ENCODE peak calls at places on chromosome 6, in ten cellular contexts. G is choroid plexus epithelial cell; R is heart left ventricle; I is PC-3; U is transverse colon; S is CD4-positive, alpha-beta T cell; L is left ventricle myocardium inferior; F is GM20000; Y is NB4; Z is activated B cell treated with CpG ODN at 0.5 μM for 24 hours. V is an unnamed sample.

GRCh38 chr6:3650959-3651697 is 100.4 kb downstream of the PXDC1 start:
- DNase-seq in F (no peak), S (no peak), L (no peak), R (no peak), U (no peak), Z (no peak), Y (no peak), I (no peak), G (no peak), V (no peak)

GRCh38 chr6:81575446-81575845 is 177.0 kb downstream of the TENT5A start:
- DNase-seq in G (peak), Z (no peak), L (no peak), F (no peak), Y (no peak), U (no peak), S (no peak), I (no peak), R (no peak), V (no peak)

GRCh38 chr6:24495516-24495847 is 713 bp downstream of the ALDH5A1 start:
- DNase-seq in R (peak), I (peak), L (peak), G (peak), U (peak), S (peak), F (peak), Y (peak), Z (no peak), V (peak)

GRCh38 chr6:108798672-108799355 is 49.4 kb upstream of the ARMC2 start:
- DNase-seq in U (peak), G (peak), F (no peak), R (peak), Y (peak), L (peak), Z (no peak), I (no peak), S (peak), V (no peak)

GRCh38 chr6:46097381-46097780 is 32.4 kb upstream of the ENPP4 start:
- DNase-seq in S (no peak), Y (no peak), R (no peak), G (no peak), L (no peak), I (no peak), F (no peak), Z (no peak), U (no peak), V (no peak)

GRCh38 chr6:28982476-28983266 is 22.4 kb downstream of the ZNF311 start:
- DNase-seq in L (no peak), Z (no peak), R (no peak), Y (peak), F (no peak), U (no peak), I (peak), S (no peak), G (peak), V (no peak)

GRCh38 chr6:170286934-170287265 is 4.0 kb downstream of the DLL1 start:
- DNase-seq in F (no peak), R (no peak), L (no peak), Z (no peak), U (no peak), Y (peak), I (no peak), G (no peak), S (no peak), V (no peak)

GRCh38 chr6:158185729-158186456 is 17.7 kb downstream of the GTF2H5 start:
- DNase-seq in I (peak), U (no peak), Z (no peak), G (peak), R (no peak), S (no peak), Y (no peak), L (no peak), F (no peak), V (no peak)

GRCh38 chr6:142737368-142738060 is 207.5 kb downstream of the HIVEP2 start:
- DNase-seq in L (no peak), Y (no peak), I (no peak), F (no peak), G (peak), S (no peak), U (no peak), Z (no peak), R (no peak), V (no peak)

GRCh38 chr6:19408331-19408730 is 428.8 kb upstream of the ID4 start:
- DNase-seq in F (no peak), G (peak), Y (no peak), L (no peak), R (no peak), U (no peak), S (no peak), I (peak), Z (no peak), V (no peak)

GRCh38 chr6:42505377-42505702 is 53.6 kb upstream of the TRERF1 start:
- DNase-seq in G (peak), R (no peak), Y (no peak), U (no peak), L (no peak), F (no peak), I (peak), Z (no peak), S (no peak), V (no peak)

GRCh38 chr6:27241443-27241842 is 6.1 kb upstream of the PRSS16 start:
- DNase-seq in L (no peak), F (no peak), R (no peak), U (no peak), I (peak), Z (no peak), S (no peak), G (no peak), Y (no peak), V (no peak)

DNA sequence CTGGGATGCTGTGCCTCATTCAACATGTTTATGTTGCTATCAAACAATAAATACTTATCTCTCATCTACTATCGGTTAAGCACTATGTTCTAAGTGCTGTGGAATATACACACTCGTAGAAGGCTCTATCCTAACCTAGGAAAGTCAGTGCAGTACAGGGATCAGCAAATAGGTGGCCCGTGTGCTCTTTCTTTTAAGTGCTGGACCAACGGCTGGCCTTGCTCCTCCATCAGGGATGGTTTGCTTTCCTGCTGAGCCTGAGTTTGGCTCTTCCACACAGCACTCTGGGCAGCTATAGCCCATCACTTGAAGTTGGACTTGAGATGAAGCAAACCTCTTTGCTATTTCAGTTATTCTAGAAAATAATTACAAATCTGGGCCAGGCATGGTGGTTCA is 66.9 kb upstream of the KCNK16 start:
- DNase-seq in F (no peak), U (no peak), Y (no peak), G (peak), L (no peak), S (no peak), R (no peak), Z (no peak), I (no peak), V (no peak)
- TF ChIP-seq CTCF in F (peak), U (no peak), Y (peak), G (peak), L (peak), S (no peak), R (peak), Z (no peak), I (no peak), V (no peak)

GRCh38 chr6:139905404-139906052 is 531.1 kb upstream of the CITED2 start:
- DNase-seq in R (no peak), Z (no peak), U (no peak), F (no peak), S (no peak), G (peak), I (no peak), L (no peak), Y (peak), V (no peak)
- TF ChIP-seq CTCF in R (no peak), Z (no peak), U (no peak), F (no peak), S (no peak), G (no peak), I (no peak), L (no peak), Y (no peak), V (no peak)

DNA sequence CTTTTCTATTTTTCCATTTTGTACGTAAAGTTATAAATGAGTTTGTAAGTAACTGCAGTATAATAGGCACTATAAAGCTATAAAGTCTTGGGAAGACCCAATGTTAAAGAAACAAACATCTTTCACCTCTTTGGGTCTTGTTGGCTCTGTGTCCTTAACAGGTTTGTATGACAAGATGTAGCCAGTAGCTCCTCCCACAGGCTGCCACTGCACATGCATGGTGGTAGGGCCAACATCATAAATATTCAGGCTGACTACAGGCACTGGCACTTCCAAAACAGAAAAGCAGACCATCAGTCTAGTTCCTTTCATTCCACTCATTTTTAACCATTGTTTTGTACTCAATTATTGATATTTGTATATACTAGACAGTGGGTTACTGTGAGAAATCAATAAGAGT is 59.9 kb downstream of the COL12A1 start:
- DNase-seq in Z (no peak), G (no peak), I (no peak), F (no peak), L (no peak), U (no peak), R (no peak), S (no peak), Y (peak), V (no peak)
- TF ChIP-seq CTCF in Z (no peak), G (no peak), I (no peak), F (no peak), L (no peak), U (no peak), R (no peak), S (no peak), Y (no peak), V (no peak)

DNA sequence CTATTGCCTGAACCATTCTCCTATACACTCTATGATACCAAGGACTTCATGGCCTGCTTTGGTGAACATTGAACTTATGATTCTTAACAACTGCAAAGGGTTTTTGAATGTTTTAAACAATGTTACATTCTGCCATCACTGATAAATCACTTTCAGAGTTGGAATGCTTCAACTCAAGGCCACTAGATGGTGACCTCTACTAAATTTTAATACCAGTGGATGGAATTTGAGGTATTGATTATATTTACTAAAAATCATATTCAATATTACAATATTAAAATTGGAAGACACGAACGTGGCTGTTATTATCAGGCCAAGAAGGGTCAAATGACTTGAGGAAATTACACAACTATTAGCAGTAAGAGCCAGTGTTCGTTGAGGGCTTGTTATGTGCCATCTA is 18.6 kb downstream of the MYCT1 start:
- DNase-seq in Z (no peak), S (no peak), G (no peak), F (no peak), U (no peak), Y (no peak), I (peak), R (no peak), L (no peak), V (no peak)
- TF ChIP-seq CTCF in Z (no peak), S (no peak), G (no peak), F (no peak), U (no peak), Y (no peak), I (peak), R (no peak), L (no peak), V (no peak)